ENCODE peak calls at places on chromosomes 3 and 15, in ten cellular contexts. Z, O, Q, T, S, U, A, B, C and Y are unnamed samples.

GRCh38 chr3:14789640-14790285 is 29.0 kb upstream of the FGD5 start:
- DNase-seq in B (no peak), C (no peak), Q (no peak), A (no peak), O (no peak), S (no peak), U (no peak), Z (no peak), T (no peak), Y (no peak)

GRCh38 chr3:13598926-13599886 is 50.3 kb downstream of the FBLN2 start:
- DNase-seq in S (no peak), Z (peak; percentile 86), A (no peak), U (no peak), C (no peak), B (no peak), O (no peak), Q (no peak), T (no peak), Y (no peak)

GRCh38 chr15:73366766-73367623 is 1.8 kb downstream of the HCN4 start:
- DNase-seq in O (no peak), B (no peak), T (no peak), U (no peak), C (no peak), Q (no peak), A (no peak), Z (no peak), S (no peak), Y (no peak)

GRCh38 chr3:4672727-4673126 is 179.6 kb downstream of the ITPR1 start:
- DNase-seq in S (no peak), C (no peak), Z (no peak), A (no peak), O (no peak), U (no peak), Q (no peak), B (no peak), T (no peak), Y (no peak)

GRCh38 chr3:50885491-50885890 is 210.8 kb downstream of the DOCK3 start:
- DNase-seq in U (no peak), A (peak; percentile 1), T (no peak), B (no peak), S (no peak), O (no peak), C (no peak), Z (no peak), Q (no peak), Y (peak; percentile 4)

GRCh38 chr15:35755237-35755802 is 209.4 kb upstream of the DPH6 start:
- DNase-seq in U (no peak), T (no peak), A (no peak), S (no peak), C (no peak), B (no peak), Z (peak; percentile 10), O (no peak), Q (no peak), Y (no peak)

GRCh38 chr3:37170097-37170496 is 4.3 kb downstream of the LRRFIP2 start:
- DNase-seq in S (no peak), B (no peak), Q (no peak), T (no peak), O (no peak), A (no peak), U (no peak), Z (no peak), C (no peak), Y (no peak)

GRCh38 chr3:46575577-46576222 is 9.6 kb upstream of the LRRC2 start:
- DNase-seq in C (no peak), B (no peak), Z (no peak), S (no peak), A (no peak), Q (no peak), O (no peak), T (no peak), U (no peak), Y (no peak)

GRCh38 chr15:57607570-57608000 is 15.9 kb downstream of the MYZAP start:
- DNase-seq in O (no peak), A (no peak), C (no peak), B (no peak), T (peak; percentile 52), S (no peak), U (peak; percentile 65), Z (peak; percentile 98), Q (no peak), Y (no peak)

GRCh38 chr15:39403674-39404117 is 177.2 kb upstream of the THBS1 start:
- DNase-seq in Q (no peak), C (no peak), T (peak; percentile 65), S (peak; percentile 59), U (peak; percentile 37), A (peak; percentile 67), B (no peak), O (no peak), Z (peak; percentile 80), Y (no peak)

GRCh38 chr3:165903885-165904284 is 66.7 kb upstream of the BCHE start:
- DNase-seq in B (no peak), O (no peak), A (no peak), T (no peak), S (no peak), U (peak; percentile 5), Q (no peak), C (no peak), Z (peak; percentile 4), Y (no peak)

GRCh38 chr15:45157974-45158373 is 28.2 kb downstream of the DUOX1 start:
- DNase-seq in T (peak; percentile 77), Z (peak; percentile 79), A (no peak), C (no peak), O (no peak), U (no peak), Q (no peak), S (peak; percentile 37), B (no peak), Y (peak; percentile 46)

GRCh38 chr3:128266453-128266852 is 113.2 kb downstream of the EEFSEC start:
- DNase-seq in S (no peak), C (no peak), O (no peak), B (no peak), A (no peak), Z (peak; percentile 41), Q (no peak), U (no peak), T (no peak), Y (peak; percentile 80)

GRCh38 chr3:50211930-50212329 is 6.9 kb downstream of the SLC38A3 start:
- DNase-seq in C (no peak), U (peak; percentile 6), S (no peak), O (no peak), Q (no peak), Z (peak; percentile 59), A (no peak), B (no peak), T (peak; percentile 28), Y (no peak)

GRCh38 chr15:60362318-60363023 is 35.3 kb downstream of the ANXA2 start:
- DNase-seq in Z (peak; percentile 86), A (no peak), B (no peak), Q (no peak), U (peak; percentile 79), T (peak; percentile 84), S (no peak), O (no peak), C (no peak), Y (no peak)

GRCh38 chr3:65343736-65344135 is 655.9 kb upstream of the ADAMTS9 start:
- DNase-seq in U (no peak), C (no peak), S (no peak), T (no peak), B (no peak), Q (no peak), A (no peak), Z (no peak), O (no peak), Y (no peak)

GRCh38 chr3:58038675-58039302 is 30.6 kb downstream of the FLNB start:
- DNase-seq in Q (no peak), O (no peak), S (no peak), A (peak; percentile 16), Z (peak; percentile 64), U (no peak), C (no peak), B (no peak), T (no peak), Y (no peak)

GRCh38 chr3:156941311-156941710 is 115.2 kb downstream of the LEKR1 start:
- DNase-seq in O (no peak), C (no peak), Z (no peak), S (no peak), U (no peak), Q (no peak), T (no peak), B (no peak), A (no peak), Y (no peak)

GRCh38 chr3:127734754-127735473 is 62.2 kb downstream of the ABTB1 start:
- DNase-seq in C (peak; percentile 73), U (peak; percentile 94), Z (peak; percentile 100), S (peak; percentile 97), A (no peak), T (peak; percentile 99), Q (no peak), B (no peak), O (no peak), Y (no peak)

GRCh38 chr3:107367353-107367752 is 9.9 kb upstream of the CCDC54 start:
- DNase-seq in C (no peak), B (no peak), U (peak; percentile 89), O (no peak), A (no peak), S (peak; percentile 24), T (peak; percentile 77), Q (no peak), Z (peak; percentile 92), Y (no peak)

GRCh38 chr3:96266395-96267187 is 547.8 kb upstream of the EPHA6 start:
- DNase-seq in A (no peak), U (peak; percentile 66), T (no peak), O (no peak), C (no peak), Z (peak; percentile 35), B (no peak), Q (no peak), S (no peak), Y (no peak)

GRCh38 chr3:37309945-37310665 is 135.7 kb upstream of the LRRFIP2 start:
- DNase-seq in A (no peak), Q (no peak), C (no peak), T (peak; percentile 73), O (no peak), S (no peak), B (no peak), Z (no peak), U (no peak), Y (no peak)

GRCh38 chr15:81298606-81299005 is 25.3 kb downstream of the STARD5 start:
- DNase-seq in Z (no peak), T (no peak), B (no peak), Q (no peak), O (no peak), S (no peak), C (no peak), U (no peak), A (no peak), Y (no peak)

GRCh38 chr3:37741644-37742043 is 120.0 kb upstream of the CTDSPL start:
- DNase-seq in U (peak; percentile 14), T (peak; percentile 10), B (no peak), Z (peak; percentile 25), C (peak; percentile 41), Q (no peak), O (no peak), A (peak; percentile 29), S (no peak), Y (peak; percentile 19)

GRCh38 chr3:53044371-53045106 is 1.3 kb downstream of the SFMBT1 start:
- DNase-seq in Z (peak; percentile 44), S (no peak), O (peak; percentile 15), Q (peak; percentile 70), C (peak; percentile 36), A (peak; percentile 30), T (peak; percentile 32), B (peak; percentile 16), U (peak; percentile 45), Y (no peak)

GRCh38 chr3:17006143-17006839 is 121.5 kb downstream of the PLCL2 start:
- DNase-seq in B (no peak), T (no peak), O (no peak), U (no peak), A (no peak), S (no peak), Q (no peak), Z (no peak), C (no peak), Y (no peak)

GRCh38 chr15:98160236-98160635 is 199.7 kb downstream of the ARRDC4 start:
- DNase-seq in O (no peak), S (no peak), U (no peak), T (no peak), A (no peak), Q (peak; percentile 31), B (no peak), C (no peak), Z (peak; percentile 41), Y (no peak)

GRCh38 chr3:153221748-153222162 is 59.7 kb downstream of the RAP2B start:
- DNase-seq in C (no peak), S (peak; percentile 96), T (peak; percentile 99), Z (peak; percentile 99), U (peak; percentile 83), B (peak; percentile 40), O (peak; percentile 63), A (no peak), Q (peak; percentile 85), Y (no peak)